ENCODE peak calls at places on chromosomes 16 and 17, in four cellular contexts. One of them, this sample, is unnamed.

GRCh38 chr16:85056211-85056748 is 28.7 kb downstream of the KIAA0513 start:
- DNase-seq in AG08395: peak
- DNase-seq in GM12891: no peak
- DNase-seq in adrenal gland: peak
- DNase-seq in this sample: peak

GRCh38 chr16:11472410-11472809 is 114.3 kb downstream of the LITAF start:
- DNase-seq in AG08395: no peak
- DNase-seq in GM12891: no peak
- DNase-seq in adrenal gland: no peak
- DNase-seq in this sample: no peak

GRCh38 chr16:82195917-82196494 is 26.0 kb upstream of the MPHOSPH6 start:
- DNase-seq in AG08395: no peak
- DNase-seq in GM12891: no peak
- DNase-seq in adrenal gland: no peak
- DNase-seq in this sample: no peak

GRCh38 chr16:88141580-88141979 is 190.3 kb downstream of the BANP start:
- DNase-seq in AG08395: no peak
- DNase-seq in GM12891: no peak
- DNase-seq in adrenal gland: no peak
- DNase-seq in this sample: no peak

GRCh38 chr16:383326-384020 is 1.7 kb upstream of the PGAP6 start:
- DNase-seq in AG08395: no peak
- DNase-seq in GM12891: no peak
- DNase-seq in adrenal gland: peak
- DNase-seq in this sample: no peak

GRCh38 chr17:17549732-17550366 is 41.7 kb downstream of the PEMT start:
- DNase-seq in AG08395: no peak
- DNase-seq in GM12891: no peak
- DNase-seq in adrenal gland: no peak
- DNase-seq in this sample: no peak

GRCh38 chr17:42133461-42134041 is 10.9 kb downstream of the HSPB9 start:
- DNase-seq in AG08395: no peak
- DNase-seq in GM12891: no peak
- DNase-seq in adrenal gland: no peak
- DNase-seq in this sample: no peak

GRCh38 chr17:73591278-73592078 is 52.8 kb downstream of the SDK2 start:
- DNase-seq in AG08395: no peak
- DNase-seq in GM12891: peak
- DNase-seq in adrenal gland: no peak
- DNase-seq in this sample: no peak

GRCh38 chr16:5032748-5033167 is 977 bp downstream of the NAGPA start:
- DNase-seq in AG08395: no peak
- DNase-seq in GM12891: no peak
- DNase-seq in adrenal gland: no peak
- DNase-seq in this sample: no peak

GRCh38 chr16:11308493-11309283 is 27.6 kb upstream of the PRM1 start:
- DNase-seq in AG08395: no peak
- DNase-seq in GM12891: no peak
- DNase-seq in adrenal gland: no peak
- DNase-seq in this sample: no peak

GRCh38 chr16:68991075-68991474 is 114.4 kb upstream of the HAS3 start:
- DNase-seq in AG08395: no peak
- DNase-seq in GM12891: no peak
- DNase-seq in adrenal gland: no peak
- DNase-seq in this sample: no peak

GRCh38 chr16:85335584-85336492 is 223.6 kb upstream of the CIBAR2 start:
- DNase-seq in AG08395: no peak
- DNase-seq in GM12891: no peak
- DNase-seq in adrenal gland: no peak
- DNase-seq in this sample: no peak

GRCh38 chr16:9094008-9094846 is 2.8 kb downstream of the HAPSTR1 start:
- DNase-seq in AG08395: no peak
- DNase-seq in GM12891: no peak
- DNase-seq in adrenal gland: no peak
- DNase-seq in this sample: no peak

GRCh38 chr17:36592711-36593321 is 1.1 kb downstream of the DHRS11 start:
- DNase-seq in AG08395: no peak
- DNase-seq in GM12891: no peak
- DNase-seq in adrenal gland: no peak
- DNase-seq in this sample: no peak

GRCh38 chr16:81675662-81676535 is 103.2 kb upstream of the PLCG2 start:
- DNase-seq in AG08395: no peak
- DNase-seq in GM12891: no peak
- DNase-seq in adrenal gland: no peak
- DNase-seq in this sample: no peak

GRCh38 chr17:80513892-80514291 is 30.7 kb upstream of the RPTOR start:
- DNase-seq in AG08395: peak
- DNase-seq in GM12891: no peak
- DNase-seq in adrenal gland: no peak
- DNase-seq in this sample: no peak

GRCh38 chr16:81523387-81524115 is 78.9 kb downstream of the CMIP start:
- DNase-seq in AG08395: peak
- DNase-seq in GM12891: no peak
- DNase-seq in adrenal gland: peak
- DNase-seq in this sample: no peak

GRCh38 chr16:49588729-49589384 is 215.3 kb downstream of the C16orf78 start:
- DNase-seq in AG08395: no peak
- DNase-seq in GM12891: no peak
- DNase-seq in adrenal gland: no peak
- DNase-seq in this sample: no peak

GRCh38 chr17:6425407-6425806 is 9.5 kb downstream of the AIPL1 start:
- DNase-seq in AG08395: no peak
- DNase-seq in GM12891: no peak
- DNase-seq in adrenal gland: no peak
- DNase-seq in this sample: no peak

GRCh38 chr17:40499551-40500189 is 1.8 kb downstream of the TNS4 start:
- DNase-seq in AG08395: peak
- DNase-seq in GM12891: no peak
- DNase-seq in adrenal gland: peak
- DNase-seq in this sample: no peak

This sample was measured in nucleus accumbens.